ENCODE peak calls at places on chromosomes 3 and 15, in four cellular contexts. I, A, K and O are unnamed samples.

GRCh38 chr15:78167227-78167888 is 18.2 kb downstream of the IDH3A start:
- DNase-seq in I (no peak), A (no peak), K (peak; percentile 93), O (no peak)

GRCh38 chr3:71304684-71305083 is 278.8 kb downstream of the FOXP1 start:
- DNase-seq in I (no peak), A (no peak), K (no peak), O (no peak)

GRCh38 chr3:170717410-170718402 is 131.8 kb upstream of the SLC7A14 start:
- DNase-seq in I (no peak), A (peak; percentile 57), K (no peak), O (no peak)

GRCh38 chr3:172939651-172940293 is 189.2 kb downstream of the ECT2 start:
- DNase-seq in I (no peak), A (no peak), K (no peak), O (no peak)

GRCh38 chr3:159733194-159733860 is 255.3 kb upstream of the IL12A start:
- DNase-seq in I (no peak), A (no peak), K (no peak), O (no peak)

GRCh38 chr3:150599611-150600297 is 3.4 kb upstream of the SELENOT start:
- DNase-seq in I (peak; percentile 25), A (no peak), K (no peak), O (no peak)

GRCh38 chr3:20622304-20622703 is 436.3 kb upstream of the SGO1 start:
- DNase-seq in I (no peak), A (no peak), K (no peak), O (no peak)

GRCh38 chr3:188486126-188486525 is 332.2 kb downstream of the LPP start:
- DNase-seq in I (no peak), A (no peak), K (no peak), O (no peak)

GRCh38 chr15:72340366-72340765 is 20.4 kb upstream of the CELF6 start:
- DNase-seq in I (no peak), A (no peak), K (no peak), O (no peak)

GRCh38 chr3:120764206-120764605 is 21.7 kb downstream of the GTF2E1 start:
- DNase-seq in I (no peak), A (no peak), K (no peak), O (no peak)

GRCh38 chr3:77709158-77709557 is 669.3 kb downstream of the ROBO2 start:
- DNase-seq in I (no peak), A (no peak), K (no peak), O (no peak)

GRCh38 chr3:84108442-84108971 is 850.3 kb upstream of the CADM2 start:
- DNase-seq in I (no peak), A (no peak), K (no peak), O (no peak)

GRCh38 chr3:146160233-146160963 is 586 bp downstream of the PLOD2 start:
- DNase-seq in I (no peak), A (peak; percentile 5), K (no peak), O (no peak)

GRCh38 chr15:78421241-78421994 is 16.6 kb upstream of the IREB2 start:
- DNase-seq in I (no peak), A (no peak), K (no peak), O (no peak)

GRCh38 chr15:67512140-67512539 is 8.8 kb upstream of the C15orf61 start:
- DNase-seq in I (no peak), A (no peak), K (no peak), O (no peak)

GRCh38 chr3:16297991-16298885 is 33.2 kb downstream of the OXNAD1 start:
- DNase-seq in I (no peak), A (no peak), K (no peak), O (no peak)

GRCh38 chr15:94677202-94677790 is 445.9 kb downstream of the MCTP2 start:
- DNase-seq in I (no peak), A (no peak), K (no peak), O (no peak)

GRCh38 chr3:14304101-14305045 is 98.0 kb upstream of the SLC6A6 start:
- DNase-seq in I (no peak), A (no peak), K (no peak), O (no peak)

GRCh38 chr3:107598926-107599754 is 76.4 kb downstream of the BBX start:
- DNase-seq in I (peak; percentile 76), A (no peak), K (peak; percentile 59), O (no peak)

GRCh38 chr3:61111764-61112163 is 139.5 kb downstream of the FHIT start:
- DNase-seq in I (no peak), A (no peak), K (peak; percentile 46), O (no peak)

GRCh38 chr15:91922701-91923279 is 69.3 kb downstream of the SLCO3A1 start:
- DNase-seq in I (no peak), A (no peak), K (no peak), O (no peak)

GRCh38 chr15:25795061-25795460 is 68.1 kb downstream of the ATP10A start:
- DNase-seq in I (no peak), A (peak; percentile 21), K (no peak), O (no peak)

GRCh38 chr3:46085421-46086082 is 58.3 kb upstream of the XCR1 start:
- DNase-seq in I (no peak), A (no peak), K (no peak), O (no peak)

GRCh38 chr3:85068911-85069310 is 110.1 kb downstream of the CADM2 start:
- DNase-seq in I (no peak), A (no peak), K (no peak), O (no peak)

GRCh38 chr3:40505599-40506462 is at the start of gene ZNF620:
- DNase-seq in I (peak; percentile 60), A (peak; percentile 79), K (no peak), O (peak; percentile 32)

GRCh38 chr15:25846377-25846776 is 16.8 kb downstream of the ATP10A start:
- DNase-seq in I (no peak), A (no peak), K (no peak), O (no peak)

GRCh38 chr3:127679534-127680145 is 6.9 kb downstream of the ABTB1 start:
- DNase-seq in I (no peak), A (peak; percentile 18), K (no peak), O (no peak)

GRCh38 chr15:68417051-68417450 is 14.9 kb downstream of the ITGA11 start:
- DNase-seq in I (no peak), A (no peak), K (no peak), O (no peak)

GRCh38 chr3:184674626-184675025 is 37.2 kb downstream of the MAGEF1 start:
- DNase-seq in I (no peak), A (no peak), K (no peak), O (no peak)

GRCh38 chr3:171954644-171955365 is 84.6 kb upstream of the FNDC3B start:
- DNase-seq in I (peak; percentile 41), A (no peak), K (no peak), O (no peak)

GRCh38 chr15:60782316-60782715 is 303.4 kb upstream of the ICE2 start:
- DNase-seq in I (no peak), A (no peak), K (no peak), O (no peak)

GRCh38 chr3:58670506-58671125 is 4.0 kb upstream of the FAM3D start:
- DNase-seq in I (no peak), A (no peak), K (no peak), O (no peak)

GRCh38 chr3:42072583-42072924 is 18.6 kb upstream of the TRAK1 start:
- DNase-seq in I (no peak), A (no peak), K (no peak), O (no peak)

GRCh38 chr3:11982341-11982948 is 21.7 kb upstream of the SYN2 start:
- DNase-seq in I (no peak), A (no peak), K (no peak), O (no peak)

GRCh38 chr3:34258271-34259015 is 460.0 kb downstream of the PDCD6IP start:
- DNase-seq in I (no peak), A (no peak), K (no peak), O (no peak)

GRCh38 chr15:101710806-101711205 is 13.5 kb downstream of the TARS3 start:
- DNase-seq in I (no peak), A (no peak), K (no peak), O (no peak)

DNA sequence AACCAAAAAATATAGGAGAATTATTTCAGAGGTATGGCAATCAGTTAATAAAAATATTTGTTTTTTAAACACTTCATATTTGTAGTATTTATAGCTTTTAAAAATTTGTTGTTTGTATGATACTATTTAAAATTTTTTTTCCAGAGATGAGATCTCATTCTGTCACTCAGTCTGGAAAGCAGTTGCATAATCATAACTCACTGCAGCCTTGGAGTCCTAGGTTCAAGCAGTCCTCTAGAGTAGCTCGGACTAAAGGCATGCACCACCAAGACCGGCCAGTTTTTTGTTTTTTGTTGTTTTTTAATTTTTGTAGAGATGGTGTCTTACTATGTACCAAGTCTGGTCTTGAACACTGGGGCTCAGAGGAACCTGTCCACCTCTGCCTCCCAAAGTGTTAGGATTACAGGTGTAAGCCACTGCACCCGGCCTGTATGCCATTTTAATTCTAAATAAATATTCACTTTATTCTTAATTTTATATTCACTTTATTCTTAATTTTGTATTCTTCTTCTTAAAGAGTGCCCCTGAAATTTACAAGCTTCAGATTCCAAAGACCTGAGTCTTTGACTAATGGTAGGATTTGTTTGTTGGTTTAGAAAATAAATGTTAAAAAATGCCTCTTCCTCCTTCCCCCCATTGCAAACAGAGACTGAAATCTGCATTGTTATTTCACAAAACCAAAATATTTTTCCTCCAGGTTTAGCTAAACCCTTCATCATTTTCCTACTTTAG is 9.4 kb downstream of the TGFBR2 start:
- DNase-seq in I (no peak), A (no peak), K (no peak), O (no peak)
- TF ChIP-seq SPI1 in I (no peak), A (no peak), K (no peak), O (no peak)

GRCh38 chr3:55487376-55488241 is 503 bp upstream of the WNT5A start:
- DNase-seq in I (no peak), A (no peak), K (no peak), O (no peak)

GRCh38 chr3:55489804-55490132 is 2.7 kb upstream of the WNT5A start:
- DNase-seq in I (no peak), A (no peak), K (no peak), O (no peak)

GRCh38 chr3:55486857-55487375 is at the start of gene WNT5A:
- DNase-seq in I (no peak), A (no peak), K (no peak), O (no peak)

GRCh38 chr3:55490194-55490913 is 3.2 kb upstream of the WNT5A start:
- DNase-seq in I (no peak), A (no peak), K (no peak), O (no peak)

DNA sequence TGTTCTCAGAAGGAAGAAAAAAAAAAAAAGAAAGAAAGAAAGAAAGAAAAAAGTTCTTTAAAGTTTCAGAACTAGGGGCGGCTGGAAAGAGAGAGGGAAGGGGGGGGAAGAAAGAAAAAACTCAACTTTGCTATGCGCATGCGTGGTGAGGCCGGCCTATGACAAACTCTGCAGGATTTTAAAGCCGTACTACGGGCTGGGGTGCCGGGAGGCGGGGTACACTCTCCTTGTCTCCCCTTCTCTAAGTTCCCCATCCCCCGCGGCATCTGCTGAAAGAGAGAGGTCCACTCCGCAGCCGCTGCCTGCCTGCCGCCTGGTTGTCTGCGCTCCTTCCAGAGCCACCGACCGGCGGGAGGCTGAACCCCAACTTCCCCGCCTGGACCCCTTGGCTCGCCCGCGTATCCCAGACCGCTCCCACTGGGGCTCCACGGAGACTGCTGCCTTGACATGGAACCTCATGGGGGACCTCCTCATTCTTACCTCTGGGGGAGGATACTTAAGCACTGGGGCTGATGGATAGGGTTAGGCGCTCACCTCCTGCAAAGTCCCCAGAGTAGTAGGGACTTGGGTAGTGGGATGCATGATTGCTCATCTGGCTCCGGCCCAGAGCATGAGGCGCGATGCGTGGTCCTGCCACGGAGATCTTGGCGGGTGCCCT is 1.4 kb upstream of the WNT5A start:
- DNase-seq in I (no peak), A (peak; percentile 18), K (peak; percentile 26), O (no peak)
- TF ChIP-seq POLR2AphosphoS5 in I (no peak), A (no peak), K (no peak), O (no peak)

GRCh38 chr3:144564011-144564410 is 592.4 kb downstream of the DIPK2A start:
- DNase-seq in I (no peak), A (no peak), K (no peak), O (no peak)
- TF ChIP-seq SPI1 in I (no peak), A (no peak), K (no peak), O (no peak)

GRCh38 chr3:124812291-124813265 is 74.6 kb downstream of the ITGB5 start:
- DNase-seq in I (no peak), A (peak; percentile 66), K (no peak), O (no peak)
- TF ChIP-seq POLR2AphosphoS5 in I (no peak), A (no peak), K (no peak), O (no peak)